ENCODE peak calls at places on chromosomes 12 and 14, in ten cellular contexts. C, I, W, G, V, Q, U, R, H and D are unnamed samples.

GRCh38 chr12:53725824-53726223 is 1.4 kb downstream of the CALCOCO1 start:
- DNase-seq in C (no peak), I (peak), W (no peak), G (no peak), V (no peak), Q (no peak), U (no peak), R (no peak), H (no peak), D (peak)

GRCh38 chr12:115895247-115895646 is 382.2 kb downstream of the MED13L start:
- DNase-seq in C (no peak), I (no peak), W (no peak), G (no peak), V (no peak), Q (no peak), U (no peak), R (no peak), H (no peak), D (no peak)

GRCh38 chr12:124369055-124369900 is 74.4 kb downstream of the RFLNA start:
- DNase-seq in C (peak), I (peak), W (no peak), G (peak), V (peak), Q (peak), U (no peak), R (peak), H (peak), D (no peak)

GRCh38 chr12:51349026-51349425 is 2.5 kb upstream of the CELA1 start:
- DNase-seq in C (peak), I (peak), W (no peak), G (no peak), V (no peak), Q (no peak), U (no peak), R (no peak), H (no peak), D (no peak)

GRCh38 chr14:95496690-95497241 is 19.7 kb downstream of the SYNE3 start:
- DNase-seq in C (no peak), I (peak), W (no peak), G (no peak), V (no peak), Q (no peak), U (no peak), R (no peak), H (no peak), D (no peak)

GRCh38 chr12:48817957-48818830 is at the start of gene CACNB3:
- DNase-seq in C (peak), I (peak), W (peak), G (peak), V (no peak), Q (peak), U (no peak), R (no peak), H (peak), D (peak)

GRCh38 chr12:93714382-93714781 is 37.2 kb downstream of the CRADD start:
- DNase-seq in C (no peak), I (no peak), W (no peak), G (no peak), V (no peak), Q (no peak), U (no peak), R (no peak), H (no peak), D (no peak)

GRCh38 chr14:70416322-70416716 is 571 bp downstream of the SYNJ2BP start:
- DNase-seq in C (peak), I (peak), W (no peak), G (no peak), V (no peak), Q (no peak), U (no peak), R (no peak), H (no peak), D (peak)

GRCh38 chr12:104669851-104670337 is 213.1 kb downstream of the CHST11 start:
- DNase-seq in C (no peak), I (peak), W (peak), G (peak), V (no peak), Q (peak), U (no peak), R (no peak), H (no peak), D (no peak)

GRCh38 chr12:6827437-6827894 is 741 bp upstream of the P3H3 start:
- DNase-seq in C (peak), I (peak), W (no peak), G (peak), V (no peak), Q (peak), U (peak), R (peak), H (peak), D (peak)

GRCh38 chr12:90360300-90360699 is 594.7 kb downstream of the CCER1 start:
- DNase-seq in C (no peak), I (no peak), W (no peak), G (no peak), V (no peak), Q (no peak), U (no peak), R (no peak), H (no peak), D (no peak)

GRCh38 chr12:52529417-52529816 is 9.2 kb upstream of the KRT5 start:
- DNase-seq in C (no peak), I (no peak), W (no peak), G (no peak), V (no peak), Q (no peak), U (no peak), R (no peak), H (no peak), D (no peak)

GRCh38 chr14:92726135-92726932 is 22.1 kb downstream of the LGMN start:
- DNase-seq in C (peak), I (peak), W (no peak), G (peak), V (peak), Q (peak), U (no peak), R (no peak), H (peak), D (peak)

GRCh38 chr12:54222609-54223008 is 33.8 kb upstream of the SMUG1 start:
- DNase-seq in C (peak), I (peak), W (no peak), G (no peak), V (no peak), Q (no peak), U (no peak), R (no peak), H (no peak), D (no peak)

GRCh38 chr12:64480148-64480547 is 28.2 kb downstream of the TBK1 start:
- DNase-seq in C (no peak), I (peak), W (no peak), G (no peak), V (no peak), Q (no peak), U (no peak), R (no peak), H (no peak), D (no peak)

GRCh38 chr12:124812972-124813371 is 50.7 kb downstream of the SCARB1 start:
- DNase-seq in C (no peak), I (no peak), W (no peak), G (no peak), V (no peak), Q (no peak), U (no peak), R (no peak), H (no peak), D (no peak)

GRCh38 chr14:106269451-106270204 is 743.2 kb downstream of the TMEM121 start:
- DNase-seq in C (no peak), I (no peak), W (no peak), G (no peak), V (no peak), Q (no peak), U (no peak), R (no peak), H (no peak), D (no peak)
- H3K4me3 ChIP-seq in C (no peak), I (no peak), W (no peak), G (no peak), V (no peak), Q (no peak), U (no peak), R (no peak), H (no peak), D (no peak)

GRCh38 chr14:22978873-22979671 is 3.3 kb downstream of the AJUBA start:
- DNase-seq in C (no peak), I (no peak), W (no peak), G (no peak), V (no peak), Q (no peak), U (no peak), R (no peak), H (no peak), D (peak)

GRCh38 chr14:22978487-22978837 is 3.9 kb downstream of the AJUBA start:
- DNase-seq in C (no peak), I (no peak), W (no peak), G (no peak), V (no peak), Q (no peak), U (no peak), R (no peak), H (no peak), D (no peak)

GRCh38 chr14:22976620-22977433 is 5.5 kb downstream of the AJUBA start:
- DNase-seq in C (peak), I (peak), W (no peak), G (no peak), V (no peak), Q (no peak), U (no peak), R (peak), H (peak), D (peak)

GRCh38 chr14:22977434-22977683 is 5.0 kb downstream of the AJUBA start:
- DNase-seq in C (no peak), I (no peak), W (no peak), G (no peak), V (no peak), Q (no peak), U (no peak), R (no peak), H (no peak), D (no peak)

DNA sequence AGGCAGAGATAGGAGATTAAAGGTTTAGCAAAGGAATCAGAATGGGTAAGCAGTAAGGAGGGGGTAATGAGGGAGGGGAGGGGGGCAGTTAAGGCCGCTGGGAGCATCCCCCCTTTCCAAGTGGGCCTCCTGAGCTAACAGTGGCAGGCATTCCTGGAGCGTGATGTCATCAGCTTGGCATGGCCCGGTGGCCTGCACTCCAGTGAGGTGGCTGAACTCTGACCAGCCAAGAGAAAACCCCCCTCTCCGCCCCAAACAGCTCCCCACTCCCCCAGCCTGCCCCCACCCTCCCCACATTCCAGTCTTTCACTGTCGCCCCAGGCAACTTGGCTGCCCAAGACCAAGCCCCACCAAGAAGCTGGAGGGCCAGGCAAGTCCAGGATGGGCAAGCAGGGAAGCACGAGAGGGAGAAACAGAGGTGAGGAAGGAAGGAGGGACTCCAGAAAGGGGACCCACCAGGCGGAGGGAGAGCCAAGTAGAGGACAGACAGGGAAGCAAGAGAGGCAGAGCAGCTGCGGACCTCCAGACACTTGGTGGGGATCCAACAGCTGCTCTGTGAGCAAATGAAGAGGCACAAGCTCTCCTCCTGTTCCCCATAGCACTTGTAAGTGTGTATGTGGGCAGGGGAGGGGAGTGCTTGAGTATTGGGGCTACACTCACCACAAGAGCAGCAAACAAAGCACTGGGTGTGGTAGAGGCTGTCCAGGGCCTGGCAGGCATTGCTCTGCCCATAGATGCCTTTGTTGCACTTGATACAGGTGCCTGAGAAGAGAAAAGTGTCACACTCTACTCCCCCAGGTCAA is 4.5 kb downstream of the AJUBA start:
- DNase-seq in C (no peak), I (peak), W (no peak), G (peak), V (no peak), Q (no peak), U (no peak), R (peak), H (peak), D (peak)
- H3K4me3 ChIP-seq in C (no peak), I (no peak), W (no peak), G (peak), V (no peak), Q (no peak), U (no peak), R (peak), H (no peak), D (peak)

GRCh38 chr12:65878540-65878939 is 54.3 kb downstream of the HMGA2 start:
- DNase-seq in C (no peak), I (peak), W (no peak), G (no peak), V (no peak), Q (no peak), U (no peak), R (no peak), H (peak), D (peak)
- H3K4me3 ChIP-seq in C (no peak), I (no peak), W (no peak), G (no peak), V (no peak), Q (no peak), U (no peak), R (no peak), H (no peak), D (no peak)

DNA sequence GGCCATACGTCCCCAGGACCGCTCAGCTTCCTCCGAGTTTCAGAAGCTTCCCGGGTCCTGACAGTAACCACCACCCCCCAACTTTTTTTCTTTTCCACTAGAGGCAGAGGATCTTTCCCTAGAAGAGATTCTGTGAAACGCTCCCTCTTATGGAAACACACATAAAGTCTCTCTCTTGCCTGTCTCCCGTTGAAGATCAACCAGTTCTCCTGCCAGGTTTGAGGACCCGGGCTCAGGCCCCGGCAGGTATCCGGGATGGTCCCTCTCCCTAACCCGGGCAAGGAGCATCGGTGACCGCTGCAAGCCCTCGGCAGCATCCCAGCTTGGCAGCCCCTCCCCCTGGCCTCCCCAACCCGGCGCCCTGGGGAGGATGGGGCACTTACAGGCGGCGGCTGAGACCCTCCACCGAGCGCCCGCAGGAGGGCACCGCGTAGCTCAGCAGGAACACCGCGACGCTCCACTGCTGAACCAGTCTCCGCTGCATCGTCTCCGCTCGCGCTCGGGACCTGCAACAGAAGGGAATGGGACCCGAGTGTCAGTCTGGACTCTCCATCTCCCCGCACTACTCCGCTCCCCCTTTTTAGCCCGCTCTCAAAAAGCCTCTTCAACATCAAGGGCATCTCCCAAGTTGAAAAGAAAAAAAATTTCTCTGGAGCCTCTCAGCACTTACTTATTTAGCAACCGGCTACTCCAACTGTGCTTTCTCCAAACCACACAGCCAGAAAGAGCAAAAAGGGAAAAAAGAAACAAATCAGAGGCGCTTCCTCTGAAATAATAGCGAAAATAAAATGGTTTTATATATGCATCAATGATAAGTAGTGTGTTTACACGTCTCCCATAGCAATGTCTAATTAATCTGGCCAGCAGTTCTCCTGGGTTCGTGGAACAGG is 3.3 kb downstream of the PTHLH start:
- DNase-seq in C (no peak), I (peak), W (no peak), G (peak), V (no peak), Q (peak), U (no peak), R (no peak), H (peak), D (peak)
- H3K4me3 ChIP-seq in C (peak), I (peak), W (peak), G (peak), V (peak), Q (peak), U (peak), R (peak), H (no peak), D (peak)

GRCh38 chr12:67365131-67365530 is 96.0 kb downstream of the CAND1 start:
- DNase-seq in C (no peak), I (no peak), W (no peak), G (no peak), V (no peak), Q (no peak), U (no peak), R (no peak), H (no peak), D (no peak)
- H3K4me3 ChIP-seq in C (no peak), I (no peak), W (no peak), G (no peak), V (no peak), Q (no peak), U (no peak), R (no peak), H (no peak), D (no peak)